ENCODE peak calls at places on chromosomes 13 and 19, in four cellular contexts. U is HepG2, X is A549, R is GM12878. F is an unnamed sample.

GRCh38 chr19:2043864-2044708 is 7.0 kb downstream of the MKNK2 start:
- DNase-seq in U (no peak), X (no peak), R (no peak), F (no peak)

GRCh38 chr13:93265800-93266199 is 39.2 kb downstream of the GPC6 start:
- DNase-seq in U (no peak), X (no peak), R (no peak), F (no peak)

GRCh38 chr19:1997353-1998233 is 17.9 kb downstream of the BTBD2 start:
- DNase-seq in U (no peak), X (no peak), R (no peak), F (no peak)

GRCh38 chr19:47509973-47510372 is 4.9 kb downstream of the NAPA start:
- DNase-seq in U (no peak), X (no peak), R (no peak), F (no peak)

GRCh38 chr19:17560205-17560595 is 4.8 kb downstream of the COLGALT1 start:
- DNase-seq in U (no peak), X (no peak), R (no peak), F (no peak)

GRCh38 chr13:112341976-112342735 is 34.0 kb upstream of the SPACA7 start:
- DNase-seq in U (no peak), X (no peak), R (no peak), F (no peak)

GRCh38 chr19:38251564-38252051 is 4.6 kb downstream of the PPP1R14A start:
- DNase-seq in U (no peak), X (no peak), R (no peak), F (no peak)

GRCh38 chr13:41177616-41178015 is 16.8 kb downstream of the KBTBD7 start:
- DNase-seq in U (no peak), X (no peak), R (no peak), F (no peak)

GRCh38 chr13:112857914-112858490 is 111.0 kb upstream of the MCF2L start:
- DNase-seq in U (no peak), X (no peak), R (no peak), F (no peak)

GRCh38 chr13:81957121-81957520 is 1616.2 kb upstream of the SPRY2 start:
- DNase-seq in U (peak; percentile 2), X (peak; percentile 0), R (no peak), F (no peak)

GRCh38 chr13:37595162-37595561 is 3.4 kb downstream of the POSTN start:
- DNase-seq in U (no peak), X (no peak), R (no peak), F (no peak)

GRCh38 chr13:20230913-20231838 is 943 bp downstream of the GJB6 start:
- DNase-seq in U (no peak), X (no peak), R (no peak), F (no peak)

GRCh38 chr13:83048419-83048818 is 833.9 kb downstream of the SLITRK1 start:
- DNase-seq in U (no peak), X (no peak), R (no peak), F (no peak)

GRCh38 chr19:14774373-14774772 is 4.0 kb downstream of the ADGRE2 start:
- DNase-seq in U (no peak), X (no peak), R (no peak), F (no peak)

GRCh38 chr19:51168571-51169282 is 26.6 kb downstream of the SIGLEC7 start:
- DNase-seq in U (no peak), X (no peak), R (no peak), F (no peak)

GRCh38 chr19:6020166-6020967 is 42.4 kb upstream of the RANBP3 start:
- DNase-seq in U (peak; percentile 30), X (no peak), R (no peak), F (peak; percentile 8)

GRCh38 chr19:48623556-48624066 is 4.3 kb downstream of the SPHK2 start:
- DNase-seq in U (no peak), X (no peak), R (no peak), F (peak; percentile 65)

GRCh38 chr13:49412749-49413148 is 31.1 kb downstream of the CAB39L start:
- DNase-seq in U (no peak), X (no peak), R (no peak), F (no peak)

GRCh38 chr13:77859450-77859849 is 59.2 kb downstream of the EDNRB start:
- DNase-seq in U (no peak), X (no peak), R (no peak), F (no peak)

GRCh38 chr19:16289594-16289993 is 35.0 kb upstream of the KLF2 start:
- DNase-seq in U (no peak), X (no peak), R (no peak), F (no peak)

GRCh38 chr19:17775245-17775927 is 19.6 kb upstream of the B3GNT3 start:
- DNase-seq in U (peak; percentile 64), X (no peak), R (no peak), F (peak; percentile 76)

GRCh38 chr13:112764028-112764427 is 74.2 kb downstream of the ATP11A start:
- DNase-seq in U (no peak), X (no peak), R (no peak), F (no peak)

GRCh38 chr19:5407356-5407755 is 47.9 kb upstream of the ZNRF4 start:
- DNase-seq in U (peak; percentile 12), X (peak; percentile 25), R (no peak), F (peak; percentile 69)

GRCh38 chr13:33278923-33279322 is 6.6 kb downstream of the STARD13 start:
- DNase-seq in U (no peak), X (no peak), R (no peak), F (no peak)

GRCh38 chr13:33441015-33441414 is 155.5 kb upstream of the STARD13 start:
- DNase-seq in U (peak; percentile 35), X (peak; percentile 3), R (no peak), F (peak; percentile 10)

GRCh38 chr19:12701596-12702282 is 5.3 kb upstream of the FBXW9 start:
- DNase-seq in U (no peak), X (no peak), R (no peak), F (no peak)

GRCh38 chr19:43779820-43780219 is 953 bp downstream of the KCNN4 start:
- DNase-seq in U (no peak), X (peak; percentile 65), R (no peak), F (no peak)

GRCh38 chr13:44506719-44507118 is 69.4 kb downstream of the TSC22D1 start:
- DNase-seq in U (peak; percentile 15), X (no peak), R (no peak), F (no peak)

GRCh38 chr13:106513025-106513424 is 22.4 kb downstream of the EFNB2 start:
- DNase-seq in U (no peak), X (no peak), R (no peak), F (no peak)

GRCh38 chr13:37173214-37173613 is 67.8 kb upstream of the CSNK1A1L start:
- DNase-seq in U (no peak), X (no peak), R (no peak), F (no peak)

GRCh38 chr19:35351441-35352176 is 3.9 kb downstream of the FFAR1 start:
- DNase-seq in U (no peak), X (no peak), R (no peak), F (no peak)

GRCh38 chr13:109385161-109385560 is 401.2 kb downstream of the IRS2 start:
- DNase-seq in U (no peak), X (no peak), R (no peak), F (no peak)

GRCh38 chr13:63948045-63948444 is 2532.4 kb upstream of the PCDH20 start:
- DNase-seq in U (peak; percentile 40), X (no peak), R (no peak), F (no peak)

GRCh38 chr19:47507924-47508553 is 6.8 kb downstream of the NAPA start:
- DNase-seq in U (no peak), X (no peak), R (no peak), F (no peak)

GRCh38 chr13:79451500-79451962 is 29.4 kb upstream of the NDFIP2 start:
- DNase-seq in U (no peak), X (peak; percentile 13), R (peak; percentile 71), F (peak; percentile 6)

GRCh38 chr19:42433503-42434260 is 6.5 kb upstream of the LIPE start:
- DNase-seq in U (peak; percentile 95), X (peak; percentile 91), R (no peak), F (no peak)

GRCh38 chr19:41351339-41352245 is 2.1 kb downstream of the TGFB1 start:
- DNase-seq in U (no peak), X (peak; percentile 89), R (no peak), F (peak; percentile 62)
- TF ChIP-seq PBX3 in U (no peak), X (peak; percentile 29), R (no peak), F (no peak)

GRCh38 chr19:45164577-45165335 is 4.0 kb upstream of the NKPD1 start:
- DNase-seq in U (peak; percentile 79), X (no peak), R (peak; percentile 64), F (no peak)
- TF ChIP-seq PBX3 in U (no peak), X (no peak), R (peak; percentile 88), F (no peak)

GRCh38 chr19:29884466-29884865 is 57.6 kb upstream of the URI1 start:
- DNase-seq in U (no peak), X (no peak), R (no peak), F (no peak)

GRCh38 chr19:29889702-29890101 is 52.3 kb upstream of the URI1 start:
- DNase-seq in U (no peak), X (no peak), R (no peak), F (no peak)

GRCh38 chr19:29886535-29886934 is 55.5 kb upstream of the URI1 start:
- DNase-seq in U (no peak), X (no peak), R (no peak), F (no peak)

GRCh38 chr19:29890392-29890791 is 51.6 kb upstream of the URI1 start:
- DNase-seq in U (no peak), X (no peak), R (no peak), F (no peak)

GRCh38 chr19:29887498-29887897 is 54.5 kb upstream of the URI1 start:
- DNase-seq in U (no peak), X (no peak), R (no peak), F (peak; percentile 38)
- TF ChIP-seq PBX3 in U (no peak), X (no peak), R (no peak), F (no peak)

GRCh38 chr13:98557934-98558630 is 18.8 kb downstream of the STK24 start:
- DNase-seq in U (no peak), X (no peak), R (no peak), F (no peak)

GRCh38 chr13:98556417-98556816 is 20.5 kb downstream of the STK24 start:
- DNase-seq in U (no peak), X (no peak), R (no peak), F (no peak)

GRCh38 chr13:98563071-98563470 is 13.8 kb downstream of the STK24 start:
- DNase-seq in U (no peak), X (no peak), R (no peak), F (no peak)

GRCh38 chr13:98556968-98557591 is 19.8 kb downstream of the STK24 start:
- DNase-seq in U (no peak), X (no peak), R (no peak), F (peak; percentile 52)
- TF ChIP-seq PBX3 in U (no peak), X (no peak), R (no peak), F (no peak)

GRCh38 chr13:50599927-50600326 is 243.6 kb downstream of the DLEU7 start:
- DNase-seq in U (no peak), X (no peak), R (no peak), F (no peak)
- TF ChIP-seq PBX3 in U (no peak), X (no peak), R (no peak), F (no peak)